ENCODE peak calls at places on chromosome 9, in five cellular contexts. D is breast epithelium, Y is mucosa of descending colon, Q is A549, X is tibial artery. N is an unnamed sample. For H3K9me3, the result is how much of the 10 kb centered on the place peaks cover.

GRCh38 chr9:89612566-89613278 is 7.9 kb downstream of the GADD45G start:
- DNase-seq in D (no peak), Y (no peak), Q (no peak), X (no peak), N (no peak)

GRCh38 chr9:8579661-8580060 is 780.1 kb upstream of the DMAC1 start:
- DNase-seq in D (no peak), Y (no peak), Q (no peak), X (no peak), N (no peak)

GRCh38 chr9:83509372-83509771 is 28.8 kb downstream of the FRMD3 start:
- DNase-seq in D (no peak), Y (no peak), Q (no peak), X (no peak), N (no peak)

GRCh38 chr9:120464857-120465421 is 115.0 kb downstream of the CDK5RAP2 start:
- DNase-seq in D (no peak), Y (no peak), Q (no peak), X (no peak), N (no peak)

GRCh38 chr9:134693011-134693410 is 51.4 kb downstream of the COL5A1 start:
- DNase-seq in D (no peak), Y (peak), Q (no peak), X (peak), N (peak)

GRCh38 chr9:132354645-132355355 is at the start of gene SETX:
- DNase-seq in D (peak), Y (peak), Q (peak), X (peak), N (peak)

GRCh38 chr9:13116292-13116691 is 163.2 kb downstream of the MPDZ start:
- DNase-seq in D (no peak), Y (no peak), Q (no peak), X (no peak), N (no peak)

GRCh38 chr9:95104088-95104960 is 213.2 kb downstream of the FANCC start:
- DNase-seq in D (no peak), Y (no peak), Q (no peak), X (no peak), N (peak)

GRCh38 chr9:14331120-14331519 is 17.2 kb upstream of the NFIB start:
- DNase-seq in D (no peak), Y (no peak), Q (no peak), X (no peak), N (no peak)

GRCh38 chr9:37602817-37603216 is 10.4 kb upstream of the TOMM5 start:
- DNase-seq in D (peak), Y (peak), Q (peak), X (no peak), N (no peak)

GRCh38 chr9:124551472-124552339 is 44.5 kb upstream of the NR5A1 start:
- DNase-seq in D (no peak), Y (no peak), Q (peak), X (no peak), N (peak)

GRCh38 chr9:122875523-122875922 is 29.6 kb downstream of the RC3H2 start:
- DNase-seq in D (no peak), Y (no peak), Q (no peak), X (no peak), N (no peak)

GRCh38 chr9:98867434-98868168 is 60.1 kb downstream of the GALNT12 start:
- DNase-seq in D (no peak), Y (peak), Q (peak), X (peak), N (peak)

GRCh38 chr9:77876091-77876490 is 155.5 kb downstream of the GNAQ start:
- DNase-seq in D (no peak), Y (no peak), Q (no peak), X (no peak), N (peak)

GRCh38 chr9:72812622-72813111 is 140.2 kb downstream of the ALDH1A1 start:
- DNase-seq in D (no peak), Y (no peak), Q (no peak), X (no peak), N (no peak)

GRCh38 chr9:90458485-90458884 is 184.1 kb downstream of the DIRAS2 start:
- DNase-seq in D (no peak), Y (peak), Q (peak), X (no peak), N (no peak)

GRCh38 chr9:72349911-72350310 is 15.1 kb downstream of the ZFAND5 start:
- DNase-seq in D (no peak), Y (no peak), Q (no peak), X (no peak), N (no peak)

GRCh38 chr9:115263731-115264130 is 145.8 kb upstream of the TNC start:
- DNase-seq in D (no peak), Y (no peak), Q (no peak), X (no peak), N (no peak)

GRCh38 chr9:36671561-36671960 is 98.9 kb downstream of the MELK start:
- DNase-seq in D (no peak), Y (no peak), Q (no peak), X (no peak), N (no peak)

GRCh38 chr9:35193762-35194161 is 32.0 kb downstream of the UNC13B start:
- DNase-seq in D (no peak), Y (no peak), Q (no peak), X (no peak), N (no peak)

GRCh38 chr9:22383720-22384119 is 62.9 kb upstream of the DMRTA1 start:
- DNase-seq in D (no peak), Y (no peak), Q (no peak), X (no peak), N (no peak)

GRCh38 chr9:17134843-17135577 is at the start of gene CNTLN:
- DNase-seq in D (peak), Y (peak), Q (peak), X (peak), N (peak)

GRCh38 chr9:19049872-19050636 is 827 bp downstream of the RRAGA start:
- DNase-seq in D (no peak), Y (no peak), Q (no peak), X (no peak), N (no peak)

GRCh38 chr9:124512806-124513204 is 5.6 kb upstream of the NR5A1 start:
- DNase-seq in D (no peak), Y (no peak), Q (no peak), X (no peak), N (peak)

GRCh38 chr9:20208951-20209350 is 413.3 kb downstream of the MLLT3 start:
- DNase-seq in D (no peak), Y (no peak), Q (no peak), X (no peak), N (no peak)

GRCh38 chr9:34457266-34458012 is 931 bp downstream of the FAM219A start:
- DNase-seq in D (peak), Y (peak), Q (peak), X (peak), N (peak)

GRCh38 chr9:121863931-121864330 is 212.5 kb downstream of the DAB2IP start:
- DNase-seq in D (no peak), Y (no peak), Q (no peak), X (no peak), N (no peak)

GRCh38 chr9:29044959-29045358 is 1471.7 kb upstream of the C9orf72 start:
- DNase-seq in D (no peak), Y (no peak), Q (peak), X (no peak), N (no peak)

GRCh38 chr9:101477736-101478135 is 42.2 kb upstream of the ALDOB start:
- DNase-seq in D (no peak), Y (no peak), Q (no peak), X (no peak), N (no peak)

GRCh38 chr9:109493648-109494047 is 4.5 kb downstream of the PTPN3 start:
- DNase-seq in D (no peak), Y (no peak), Q (no peak), X (no peak), N (no peak)

GRCh38 chr9:133844876-133845658 is 106.9 kb upstream of the SARDH start:
- DNase-seq in D (no peak), Y (peak), Q (no peak), X (peak), N (peak)

GRCh38 chr9:118643118-118643517 is 726.1 kb downstream of the BRINP1 start:
- DNase-seq in D (no peak), Y (no peak), Q (peak), X (peak), N (no peak)

GRCh38 chr9:118644066-118644465 is 725.2 kb downstream of the BRINP1 start:
- DNase-seq in D (no peak), Y (no peak), Q (no peak), X (no peak), N (no peak)

GRCh38 chr9:118651511-118651910 is 717.7 kb downstream of the BRINP1 start:
- DNase-seq in D (no peak), Y (no peak), Q (no peak), X (no peak), N (no peak)

GRCh38 chr9:118650407-118650806 is 718.8 kb downstream of the BRINP1 start:
- DNase-seq in D (no peak), Y (no peak), Q (no peak), X (no peak), N (no peak)

DNA sequence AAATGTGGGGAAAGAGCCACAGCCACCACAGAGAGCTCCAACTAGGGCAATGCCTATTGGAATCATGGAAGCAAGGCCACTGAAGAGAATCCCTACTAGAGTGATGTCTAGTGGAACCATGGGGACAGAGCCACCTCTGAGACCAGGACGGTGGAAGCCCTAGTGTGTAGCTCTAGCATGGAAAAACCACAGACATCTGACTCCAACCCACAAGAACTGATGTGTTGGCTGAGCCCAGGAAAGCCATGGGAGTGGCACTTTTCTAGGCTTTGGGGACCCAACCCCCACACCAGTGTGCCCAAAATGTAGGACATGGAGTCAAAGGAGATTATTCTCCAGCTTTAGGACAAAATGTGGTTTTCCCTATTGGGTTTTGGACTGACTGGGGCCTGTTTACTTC is 721.9 kb downstream of the BRINP1 start:
- DNase-seq in D (no peak), Y (no peak), Q (no peak), X (no peak), N (no peak)
- H3K9me3 ChIP-seq in D (under half), Y (under half), Q (under half), X (under half), N (under half)

GRCh38 chr9:25827626-25828025 is 149.4 kb upstream of the TUSC1 start:
- DNase-seq in D (no peak), Y (no peak), Q (no peak), X (no peak), N (no peak)
- H3K9me3 ChIP-seq in D (under half), Y (under half), Q (under half), X (under half), N (under half)

DNA sequence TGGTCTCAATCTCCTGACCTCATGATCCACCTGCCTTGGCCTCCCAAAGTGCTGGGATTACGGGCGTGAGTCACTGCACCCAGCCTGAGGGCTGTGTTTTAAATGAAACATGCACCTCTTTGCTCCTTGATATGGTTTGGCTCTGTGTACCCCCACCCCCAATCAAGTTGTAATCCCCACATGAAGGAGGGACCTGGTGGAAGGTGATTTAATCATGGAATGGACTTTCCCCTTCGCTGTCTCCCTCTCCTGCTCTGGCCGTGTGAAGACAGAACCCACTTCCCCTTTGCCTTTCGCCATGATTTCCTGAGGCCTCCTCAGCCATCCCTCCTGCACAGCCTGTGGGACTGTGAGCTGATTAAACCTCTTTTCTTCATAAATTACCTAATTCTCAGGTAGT is 12.5 kb upstream of the NOTCH1 start:
- DNase-seq in D (no peak), Y (no peak), Q (no peak), X (no peak), N (peak)
- H3K9me3 ChIP-seq in D (under half), Y (under half), Q (under half), X (under half), N (under half)

GRCh38 chr9:69317894-69318293 is 7.1 kb upstream of the ENTREP1 start:
- DNase-seq in D (no peak), Y (no peak), Q (no peak), X (no peak), N (no peak)

GRCh38 chr9:69319324-69320040 is 5.5 kb upstream of the ENTREP1 start:
- DNase-seq in D (no peak), Y (no peak), Q (no peak), X (no peak), N (no peak)

GRCh38 chr9:69317081-69317480 is 7.9 kb upstream of the ENTREP1 start:
- DNase-seq in D (no peak), Y (no peak), Q (peak), X (no peak), N (no peak)

GRCh38 chr9:69313175-69313574 is 11.8 kb upstream of the ENTREP1 start:
- DNase-seq in D (no peak), Y (no peak), Q (no peak), X (no peak), N (no peak)

GRCh38 chr9:69314547-69314946 is 10.5 kb upstream of the ENTREP1 start:
- DNase-seq in D (no peak), Y (no peak), Q (no peak), X (no peak), N (no peak)
- H3K9me3 ChIP-seq in D (under half), Y (under half), Q (under half), X (under half), N (under half)

GRCh38 chr9:4814913-4815312 is 22.2 kb downstream of the RCL1 start:
- DNase-seq in D (no peak), Y (no peak), Q (no peak), X (no peak), N (no peak)
- H3K9me3 ChIP-seq in D (under half), Y (under half), Q (under half), X (under half), N (under half)

GRCh38 chr9:111400564-111400898 is 70.5 kb upstream of the OR2K2 start:
- DNase-seq in D (no peak), Y (no peak), Q (no peak), X (no peak), N (no peak)
- H3K9me3 ChIP-seq in D (under half), Y (under half), Q (under half), X (under half), N (under half)